ENCODE peak calls at places on chromosomes 1 and 21, in five cellular contexts. L, O, W, T and S are unnamed samples.

GRCh38 chr1:59574085-59574484 is 240.7 kb upstream of the HOOK1 start:
- DNase-seq in L (no peak), O (no peak), W (no peak), T (no peak), S (no peak)

GRCh38 chr1:94527447-94528031 is 14.0 kb downstream of the F3 start:
- DNase-seq in L (no peak), O (peak; percentile 20), W (no peak), T (no peak), S (peak; percentile 27)

GRCh38 chr1:51234721-51235425 is 1.2 kb upstream of the RNF11 start:
- DNase-seq in L (peak; percentile 82), O (peak; percentile 39), W (peak; percentile 66), T (peak; percentile 89), S (peak; percentile 95)

GRCh38 chr21:43972850-43973633 is 39.1 kb upstream of the TRAPPC10 start:
- DNase-seq in L (no peak), O (no peak), W (no peak), T (no peak), S (peak; percentile 36)

GRCh38 chr1:150268342-150268705 is 492 bp downstream of the APH1A start:
- DNase-seq in L (peak; percentile 75), O (peak; percentile 43), W (no peak), T (peak; percentile 85), S (peak; percentile 75)

GRCh38 chr1:36183309-36183856 is 27.4 kb downstream of the MAP7D1 start:
- DNase-seq in L (peak; percentile 87), O (no peak), W (no peak), T (no peak), S (no peak)

GRCh38 chr21:32403201-32403701 is 9.3 kb upstream of the EVA1C start:
- DNase-seq in L (peak; percentile 81), O (peak; percentile 86), W (no peak), T (no peak), S (peak; percentile 69)

GRCh38 chr1:47612816-47613215 is 175.0 kb downstream of the FOXD2 start:
- DNase-seq in L (no peak), O (no peak), W (no peak), T (no peak), S (no peak)

GRCh38 chr1:1677718-1678580 is 14.6 kb downstream of the SLC35E2B start:
- DNase-seq in L (peak; percentile 57), O (no peak), W (no peak), T (peak; percentile 88), S (no peak)

GRCh38 chr1:15885269-15885668 is 37.8 kb downstream of the SPEN start:
- DNase-seq in L (no peak), O (no peak), W (no peak), T (no peak), S (no peak)

GRCh38 chr1:226277897-226278296 is 31.1 kb downstream of the LIN9 start:
- DNase-seq in L (no peak), O (no peak), W (no peak), T (no peak), S (no peak)

GRCh38 chr1:116759636-116760035 is 5.4 kb downstream of the CD2 start:
- DNase-seq in L (no peak), O (no peak), W (no peak), T (no peak), S (no peak)

GRCh38 chr1:203556047-203556851 is 62.3 kb downstream of the OPTC start:
- DNase-seq in L (peak; percentile 91), O (no peak), W (no peak), T (no peak), S (no peak)

GRCh38 chr1:71427066-71427465 is 346.2 kb upstream of the ZRANB2 start:
- DNase-seq in L (no peak), O (no peak), W (no peak), T (no peak), S (no peak)

DNA sequence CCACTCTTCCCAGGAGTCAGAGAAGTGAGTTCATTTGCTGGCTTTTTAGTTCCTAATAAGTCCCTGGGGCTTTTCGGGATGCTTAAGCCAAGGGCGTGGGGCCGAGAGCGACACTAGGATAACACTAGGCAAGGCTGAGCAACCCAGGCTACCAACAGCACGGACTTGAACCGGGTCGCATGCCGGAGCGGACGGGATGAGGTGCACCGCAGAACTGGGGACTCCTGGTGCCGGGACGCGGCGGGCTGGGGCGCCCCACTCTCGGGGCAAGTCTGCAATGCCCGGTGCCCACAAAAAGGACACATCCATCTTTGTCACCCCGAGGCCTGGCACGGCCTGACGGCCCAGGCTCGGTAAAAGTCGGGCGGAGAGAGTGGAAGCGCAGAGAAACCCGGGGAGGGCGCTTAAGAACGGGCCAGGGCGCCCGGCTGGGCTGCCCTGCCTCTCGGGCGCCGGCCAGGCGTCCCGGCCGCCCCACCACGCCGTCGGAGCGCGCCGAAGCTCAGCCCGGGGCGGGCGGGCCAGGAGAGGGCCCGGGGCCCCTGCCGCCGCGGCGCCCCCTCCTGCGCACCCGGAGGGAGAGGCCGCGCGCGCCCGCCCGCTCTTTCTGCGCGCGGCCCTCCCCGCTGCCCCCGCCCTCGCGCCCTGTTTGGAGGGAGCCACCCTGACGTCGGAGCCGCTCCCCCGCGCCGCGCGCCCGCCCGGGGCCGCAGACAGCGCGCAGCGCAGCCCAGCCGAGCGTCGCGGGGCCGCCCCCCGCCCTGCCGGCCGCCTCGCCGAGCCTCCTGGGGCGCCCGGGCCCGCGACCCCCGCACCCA is at the start of gene NBL1:
- DNase-seq in L (peak; percentile 90), O (peak; percentile 54), W (peak; percentile 56), T (no peak), S (peak; percentile 51)
- TF ChIP-seq POLR2A in L (no peak), O (no peak), W (no peak), T (no peak), S (peak; percentile 29)

DNA sequence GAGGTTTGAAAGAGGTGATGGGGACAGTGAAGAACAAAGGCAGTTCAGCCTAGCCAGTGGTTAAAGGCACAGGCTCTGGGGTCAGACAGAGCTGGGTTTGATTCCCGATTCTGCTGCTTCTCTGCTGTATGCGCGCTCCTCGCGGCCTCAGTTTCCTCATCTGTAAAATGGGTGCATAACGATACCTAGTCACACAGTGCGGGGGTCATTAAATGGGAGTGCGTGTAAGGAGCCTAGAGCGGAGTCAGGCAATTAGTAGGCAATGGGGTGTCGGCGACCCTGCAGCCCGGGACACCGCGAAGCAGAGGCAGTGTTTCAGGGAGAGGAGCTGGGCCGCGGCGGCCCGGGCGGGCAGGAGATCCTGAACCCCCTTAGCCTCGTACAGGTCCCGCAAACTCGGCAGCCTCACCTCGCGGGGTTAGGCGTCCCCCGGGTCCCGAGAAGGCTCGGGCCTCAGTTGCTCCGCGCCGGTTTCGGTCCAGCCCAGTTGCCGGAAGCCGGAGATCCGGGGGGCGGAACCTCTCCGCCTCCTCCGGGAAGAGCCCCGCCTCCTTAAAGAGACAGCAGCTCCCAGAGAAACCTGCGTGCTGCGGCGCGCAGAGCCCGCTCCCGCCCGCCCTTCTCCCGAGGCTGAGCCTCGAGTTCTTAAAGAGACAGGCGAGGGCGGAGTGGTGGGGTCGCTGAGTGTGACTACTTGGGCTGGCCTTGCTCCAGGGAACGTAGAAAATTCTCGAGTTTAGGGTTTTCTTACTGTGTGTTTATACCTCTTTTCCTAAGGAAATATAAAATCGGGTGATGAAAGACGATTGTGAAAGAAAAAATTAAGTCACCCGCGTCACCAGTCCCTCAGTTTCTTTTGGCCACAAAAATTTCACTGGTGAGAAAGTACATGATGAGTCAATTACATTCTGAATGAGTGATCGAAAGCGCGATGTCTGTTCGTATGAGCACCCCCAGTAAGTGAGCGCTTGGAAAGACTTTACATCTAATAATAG is at the start of gene YIPF1:
- DNase-seq in L (peak; percentile 95), O (peak; percentile 88), W (peak; percentile 86), T (peak; percentile 98), S (peak; percentile 89)
- TF ChIP-seq POLR2A in L (no peak), O (peak; percentile 78), W (no peak), T (no peak), S (peak; percentile 62)

GRCh38 chr1:212699104-212699838 is 369 bp downstream of the BATF3 start:
- DNase-seq in L (peak; percentile 69), O (peak; percentile 18), W (no peak), T (peak; percentile 89), S (peak; percentile 47)
- TF ChIP-seq POLR2A in L (no peak), O (no peak), W (no peak), T (no peak), S (no peak)

GRCh38 chr1:7953850-7954609 is 7.5 kb upstream of the PARK7 start:
- DNase-seq in L (peak; percentile 98), O (peak; percentile 83), W (peak; percentile 94), T (peak; percentile 98), S (peak; percentile 94)
- TF ChIP-seq POLR2A in L (peak; percentile 70), O (peak; percentile 77), W (peak; percentile 74), T (no peak), S (peak; percentile 87)

GRCh38 chr1:181483561-181484291 is 409 bp downstream of the CACNA1E start:
- DNase-seq in L (no peak), O (no peak), W (no peak), T (peak; percentile 78), S (no peak)

GRCh38 chr1:181483084-181483559 is at the start of gene CACNA1E:
- DNase-seq in L (no peak), O (no peak), W (no peak), T (no peak), S (no peak)

GRCh38 chr1:181482001-181482430 is 1.3 kb upstream of the CACNA1E start:
- DNase-seq in L (no peak), O (no peak), W (no peak), T (peak; percentile 84), S (no peak)

GRCh38 chr1:181485276-181486097 is 2.2 kb downstream of the CACNA1E start:
- DNase-seq in L (no peak), O (no peak), W (no peak), T (peak; percentile 85), S (no peak)

DNA sequence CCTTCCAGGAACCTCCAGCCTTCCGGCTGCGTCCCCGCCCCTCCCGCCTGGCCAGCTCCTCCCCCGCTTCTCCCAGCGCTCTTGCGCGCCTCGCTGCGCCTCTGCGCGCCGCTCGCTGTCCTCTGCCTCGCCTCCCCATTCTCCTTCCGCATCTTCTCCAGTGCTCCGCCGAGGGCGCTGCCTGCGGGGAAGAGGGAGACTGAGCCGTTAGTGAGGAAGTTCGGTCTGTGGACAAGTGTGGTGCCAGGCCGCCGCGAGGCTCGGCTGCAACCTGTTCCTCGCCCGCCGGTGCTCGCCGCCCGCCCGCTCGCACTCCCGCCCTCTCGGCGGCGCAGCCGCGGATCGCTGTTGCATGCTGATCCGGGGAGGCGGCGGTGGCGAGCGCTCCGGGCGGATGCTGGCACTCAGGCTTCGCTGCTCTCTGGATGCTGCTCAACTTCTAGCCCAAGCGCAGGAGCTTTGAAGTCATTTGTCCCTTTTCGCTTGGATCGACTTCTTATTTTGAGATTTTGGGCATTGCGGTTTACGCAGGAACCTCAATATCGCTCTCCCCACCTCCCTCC is 715 bp upstream of the CACNA1E start:
- DNase-seq in L (no peak), O (no peak), W (no peak), T (peak; percentile 92), S (no peak)
- TF ChIP-seq POLR2A in L (no peak), O (no peak), W (no peak), T (no peak), S (no peak)

DNA sequence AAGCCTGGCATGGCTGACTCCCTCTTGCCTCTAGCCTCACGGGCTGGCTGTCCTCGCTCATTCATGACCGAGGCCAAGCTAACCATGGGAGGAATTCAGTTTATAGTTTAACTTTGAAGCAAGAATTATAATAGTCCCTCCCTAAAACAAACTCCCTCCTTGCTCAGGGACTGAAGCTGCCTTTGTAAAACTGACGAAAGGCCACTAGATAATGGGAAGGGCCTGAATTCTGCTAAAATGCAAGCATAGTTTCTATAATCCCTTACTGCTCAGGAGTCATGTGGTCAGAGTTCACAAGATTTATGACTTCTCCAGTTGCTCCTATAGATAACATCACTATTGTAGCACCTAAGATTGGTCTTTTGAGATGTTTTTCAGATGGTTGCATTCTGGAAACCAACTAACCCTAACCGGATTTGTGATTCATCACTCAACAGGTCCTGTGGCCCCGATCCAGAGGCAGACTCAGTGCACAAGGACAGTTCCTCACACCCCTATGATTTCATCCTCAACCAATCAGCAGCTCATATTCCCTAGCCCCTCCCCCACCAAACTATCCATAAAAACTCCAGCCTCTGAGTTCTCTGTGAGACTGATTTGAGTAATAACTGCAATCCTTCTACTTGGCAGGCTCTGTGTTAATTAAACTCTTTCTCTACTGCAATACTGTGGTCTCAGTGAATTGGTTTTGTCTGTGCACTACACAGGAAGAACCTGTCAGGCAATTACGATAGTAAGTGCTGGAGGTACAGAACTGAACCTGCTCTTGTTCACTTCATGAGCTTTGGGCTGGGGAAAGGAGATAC is 26.4 kb downstream of the HHIPL2 start:
- DNase-seq in L (no peak), O (no peak), W (no peak), T (no peak), S (no peak)
- TF ChIP-seq POLR2A in L (no peak), O (no peak), W (no peak), T (no peak), S (no peak)